ENCODE peak calls at places on chromosomes 5 and 9, in four cellular contexts. T is sigmoid colon, I is PC-9, E is A673. L is an unnamed sample.

GRCh38 chr9:83424831-83425230 is 113.4 kb downstream of the FRMD3 start:
- DNase-seq in T (no peak), I (peak; percentile 21), E (no peak), L (no peak)

GRCh38 chr5:170469414-170469813 is 34.4 kb upstream of the KCNIP1 start:
- DNase-seq in T (no peak), I (no peak), E (no peak), L (no peak)

GRCh38 chr5:163379298-163380155 is 57.9 kb upstream of the CCNG1 start:
- DNase-seq in T (no peak), I (peak; percentile 86), E (peak; percentile 33), L (peak; percentile 75)

GRCh38 chr5:97943036-97943435 is 760.0 kb upstream of the RIOK2 start:
- DNase-seq in T (no peak), I (no peak), E (no peak), L (peak; percentile 14)

GRCh38 chr9:68560131-68560844 is 19.6 kb upstream of the TMEM252 start:
- DNase-seq in T (peak; percentile 83), I (no peak), E (peak; percentile 59), L (no peak)

GRCh38 chr9:133054966-133055365 is 6.8 kb upstream of the CEL start:
- DNase-seq in T (no peak), I (no peak), E (no peak), L (no peak)

GRCh38 chr5:123088031-123088805 is 823 bp upstream of the PRDM6 start:
- DNase-seq in T (peak; percentile 80), I (no peak), E (no peak), L (no peak)

GRCh38 chr9:87250205-87250604 is 247.5 kb upstream of the DAPK1 start:
- DNase-seq in T (no peak), I (no peak), E (no peak), L (no peak)

GRCh38 chr5:76082790-76083554 is at the start of gene SV2C:
- DNase-seq in T (no peak), I (no peak), E (peak; percentile 52), L (no peak)

GRCh38 chr5:123814796-123815479 is 303.0 kb downstream of the CSNK1G3 start:
- DNase-seq in T (no peak), I (no peak), E (peak; percentile 29), L (no peak)

GRCh38 chr9:72633966-72634365 is 112.6 kb downstream of the TMC1 start:
- DNase-seq in T (no peak), I (no peak), E (peak; percentile 12), L (peak; percentile 51)

GRCh38 chr5:97854871-97855762 is 672.1 kb upstream of the RIOK2 start:
- DNase-seq in T (no peak), I (no peak), E (peak; percentile 47), L (no peak)

GRCh38 chr9:27206041-27206440 is 90.9 kb downstream of the EQTN start:
- DNase-seq in T (no peak), I (no peak), E (no peak), L (no peak)

GRCh38 chr5:137287564-137287963 is 211.6 kb downstream of the SPOCK1 start:
- DNase-seq in T (no peak), I (no peak), E (no peak), L (no peak)

GRCh38 chr5:56985941-56986630 is 34.2 kb upstream of the MIER3 start:
- DNase-seq in T (no peak), I (peak; percentile 57), E (no peak), L (no peak)

GRCh38 chr5:180830253-180831138 is 27.9 kb upstream of the MGAT1 start:
- DNase-seq in T (peak; percentile 90), I (no peak), E (peak; percentile 43), L (no peak)

GRCh38 chr5:164317676-164318075 is 812.3 kb downstream of the MAT2B start:
- DNase-seq in T (no peak), I (no peak), E (no peak), L (no peak)

GRCh38 chr5:6593148-6594016 is 39.5 kb downstream of the NSUN2 start:
- DNase-seq in T (no peak), I (no peak), E (no peak), L (no peak)

GRCh38 chr5:107665036-107665435 is 5.7 kb downstream of the EFNA5 start:
- DNase-seq in T (no peak), I (no peak), E (no peak), L (no peak)

GRCh38 chr9:131951905-131952304 is 127.8 kb downstream of the MED27 start:
- DNase-seq in T (no peak), I (no peak), E (no peak), L (no peak)

GRCh38 chr5:107554776-107555424 is 115.8 kb downstream of the EFNA5 start:
- DNase-seq in T (no peak), I (no peak), E (no peak), L (no peak)

GRCh38 chr5:998975-999501 is 9.6 kb upstream of the NKD2 start:
- DNase-seq in T (peak; percentile 74), I (no peak), E (no peak), L (no peak)

GRCh38 chr5:138565100-138565821 is 9.9 kb downstream of the HSPA9 start:
- DNase-seq in T (no peak), I (no peak), E (no peak), L (no peak)

GRCh38 chr9:113373676-113374392 is 3.0 kb downstream of the HDHD3 start:
- DNase-seq in T (no peak), I (no peak), E (no peak), L (no peak)

GRCh38 chr9:109765278-109765677 is 14.7 kb upstream of the PALM2AKAP2 start:
- DNase-seq in T (no peak), I (no peak), E (no peak), L (no peak)

GRCh38 chr9:19087601-19088000 is 15.1 kb downstream of the HAUS6 start:
- DNase-seq in T (no peak), I (no peak), E (no peak), L (peak; percentile 49)

GRCh38 chr9:95004452-95005275 is 278.2 kb downstream of the AOPEP start:
- DNase-seq in T (peak; percentile 83), I (no peak), E (peak; percentile 59), L (no peak)

GRCh38 chr9:134166374-134166773 is 2.0 kb upstream of the RNU6ATAC start:
- DNase-seq in T (no peak), I (no peak), E (no peak), L (no peak)

GRCh38 chr5:120678279-120678678 is 214.2 kb downstream of the PRR16 start:
- DNase-seq in T (no peak), I (no peak), E (no peak), L (no peak)

GRCh38 chr9:105842023-105842644 is 147.8 kb downstream of the TMEM38B start:
- DNase-seq in T (no peak), I (peak; percentile 36), E (peak; percentile 46), L (no peak)

GRCh38 chr5:61678966-61679365 is 346.9 kb downstream of the ZSWIM6 start:
- DNase-seq in T (no peak), I (no peak), E (peak; percentile 49), L (no peak)

GRCh38 chr5:172816887-172817418 is 17.1 kb upstream of the ERGIC1 start:
- DNase-seq in T (no peak), I (no peak), E (peak; percentile 44), L (peak; percentile 93)

GRCh38 chr5:97111004-97111403 is 31.4 kb downstream of the LIX1 start:
- DNase-seq in T (no peak), I (no peak), E (no peak), L (no peak)

GRCh38 chr5:80668016-80668969 is 13.5 kb upstream of the DHFR start:
- DNase-seq in T (no peak), I (no peak), E (no peak), L (no peak)

DNA sequence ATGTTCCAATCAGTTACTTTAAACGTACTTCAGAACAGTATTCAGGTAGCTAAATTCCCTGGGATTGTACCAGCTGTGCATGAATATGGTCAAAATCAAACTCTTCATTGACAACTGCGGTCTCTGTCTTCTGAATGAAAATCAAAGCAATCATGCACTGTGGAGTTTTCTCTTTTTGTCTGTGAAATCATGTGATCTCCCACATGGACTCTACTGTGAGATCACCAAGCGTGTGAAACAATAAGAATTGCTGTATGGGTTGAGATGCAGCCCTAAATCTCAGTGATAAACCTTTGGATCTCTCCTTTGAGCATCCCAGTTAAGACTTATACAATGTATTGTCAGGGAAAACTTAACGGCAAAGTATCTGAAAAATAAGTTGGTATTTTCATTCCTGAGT is 6.1 kb downstream of the NRG2 start:
- DNase-seq in T (no peak), I (no peak), E (no peak), L (no peak)
- H3K27me3 ChIP-seq in T (no peaks in the 10 kb centered on the region), I (no peaks in the 10 kb centered on the region), E (peaks cover 83% of the 10 kb centered on the region), L (peaks cover 72% of the 10 kb centered on the region)

DNA sequence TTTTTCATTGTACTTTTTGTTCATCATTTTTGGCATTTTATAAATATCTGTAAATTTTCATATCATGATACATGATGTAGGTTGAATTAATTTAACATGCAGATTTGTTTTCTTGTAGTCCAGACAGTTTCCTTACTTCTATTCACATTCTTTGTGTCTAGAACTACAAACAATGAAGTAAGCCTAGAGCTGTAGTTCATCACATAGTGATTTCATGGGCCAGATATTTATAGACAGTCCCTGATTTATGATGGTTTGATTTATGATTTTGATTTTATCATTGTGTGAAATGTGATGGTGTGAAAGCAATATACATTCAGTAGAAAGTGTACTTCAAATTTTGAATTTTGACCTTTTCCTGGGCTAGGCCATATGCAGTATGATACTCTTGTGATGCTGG is 139.0 kb downstream of the ARHGEF28 start:
- DNase-seq in T (no peak), I (no peak), E (no peak), L (no peak)
- TF ChIP-seq CTCF in T (no peak), I (no peak), E (no peak), L (no peak)

DNA sequence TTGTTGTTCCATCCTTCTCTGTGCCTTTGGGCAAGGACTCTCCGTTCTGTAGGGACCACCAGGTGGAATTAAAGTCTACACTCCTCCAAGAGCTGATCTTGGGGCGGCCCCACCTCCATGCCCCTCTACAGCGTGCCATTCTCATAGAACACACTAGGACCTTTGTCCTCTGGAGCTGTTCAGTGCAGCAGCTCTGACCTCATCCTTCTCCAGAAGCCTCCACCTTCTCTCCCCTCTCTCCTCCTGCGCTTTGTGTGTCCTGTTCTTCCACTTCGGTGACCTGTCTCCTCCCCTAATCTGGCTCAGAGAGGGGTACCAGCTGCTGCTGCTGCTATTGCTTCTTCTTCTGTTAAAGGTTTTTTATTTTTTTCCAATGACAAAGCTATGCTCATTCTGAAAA is 1.8 kb upstream of the MACROH2A1 start:
- DNase-seq in T (no peak), I (no peak), E (no peak), L (no peak)
- H3K4me1 ChIP-seq in T (peaks cover 36% of the 10 kb centered on the region), I (peaks cover 18% of the 10 kb centered on the region), E (peaks cover 16% of the 10 kb centered on the region), L (peaks cover 22% of the 10 kb centered on the region)

GRCh38 chr5:77637170-77638074 is 1.1 kb downstream of the OTP start:
- DNase-seq in T (no peak), I (no peak), E (no peak), L (no peak)
- H3K27me3 ChIP-seq in T (peaks cover 100% of the 10 kb centered on the region), I (peaks cover 32% of the 10 kb centered on the region), E (peaks cover 100% of the 10 kb centered on the region), L (peaks cover 100% of the 10 kb centered on the region)

GRCh38 chr5:135743684-135744083 is 90.8 kb upstream of the SLC25A48 start:
- DNase-seq in T (no peak), I (no peak), E (peak; percentile 23), L (no peak)
- TF ChIP-seq CTCF in T (no peak), I (no peak), E (no peak), L (no peak)